ENCODE peak calls at places on chromosomes 16 and 17, in ten cellular contexts. T is sigmoid colon; Y is MCF 10A; J is T-helper 1 cell; O is adrenal gland; U is cardiac septum; C is activated CD4-positive, alpha-beta T cell treated with anti-CD3 and anti-CD28 coated beads, Interleukin-2, amount 50 U/mL, for 48 hours; Q is mucosa of gallbladder; B is neural progenitor cell; V is endothelial cell. X is an unnamed sample.

GRCh38 chr16:47888142-47888541 is 267.7 kb downstream of the ABCC12 start:
- DNase-seq in T (no peak), Y (peak), J (no peak), O (no peak), U (no peak), C (no peak), Q (no peak), B (peak), V (no peak), X (no peak)

GRCh38 chr17:4877089-4877488 is 22.2 kb upstream of the C17orf107 start:
- DNase-seq in T (no peak), Y (no peak), J (no peak), O (no peak), U (no peak), C (no peak), Q (no peak), B (no peak), V (no peak), X (no peak)

GRCh38 chr17:34572483-34572882 is 6.9 kb upstream of the TMEM132E start:
- DNase-seq in T (no peak), Y (no peak), J (no peak), O (no peak), U (no peak), C (no peak), Q (no peak), B (no peak), V (no peak), X (no peak)

GRCh38 chr17:41492771-41493170 is 3.1 kb upstream of the KRT36 start:
- DNase-seq in T (no peak), Y (peak), J (no peak), O (peak), U (no peak), C (no peak), Q (peak), B (no peak), V (no peak), X (no peak)

GRCh38 chr17:63537001-63537400 is 13.3 kb upstream of the DCAF7 start:
- DNase-seq in T (peak), Y (peak), J (no peak), O (no peak), U (no peak), C (no peak), Q (no peak), B (no peak), V (no peak), X (no peak)

GRCh38 chr17:47949951-47950350 is 7.7 kb downstream of the PRR15L start:
- DNase-seq in T (no peak), Y (no peak), J (no peak), O (no peak), U (no peak), C (no peak), Q (peak), B (no peak), V (no peak), X (no peak)

GRCh38 chr16:82681592-82681991 is 54.8 kb downstream of the CDH13 start:
- DNase-seq in T (no peak), Y (no peak), J (no peak), O (no peak), U (no peak), C (no peak), Q (no peak), B (no peak), V (no peak), X (no peak)

GRCh38 chr16:12716658-12717057 is 87.0 kb downstream of the CPPED1 start:
- DNase-seq in T (no peak), Y (no peak), J (no peak), O (no peak), U (peak), C (no peak), Q (no peak), B (no peak), V (no peak), X (no peak)

GRCh38 chr17:65070620-65071019 is 14.1 kb upstream of the GNA13 start:
- DNase-seq in T (peak), Y (no peak), J (no peak), O (no peak), U (no peak), C (no peak), Q (no peak), B (no peak), V (no peak), X (no peak)

GRCh38 chr17:44374306-44375195 is 10.9 kb upstream of the FAM171A2 start:
- DNase-seq in T (no peak), Y (no peak), J (no peak), O (no peak), U (peak), C (no peak), Q (no peak), B (peak), V (no peak), X (no peak)

X was measured in T-cell.